ENCODE peak calls at places on chromosomes 13 and 19, in five cellular contexts. J is psoas muscle, O is progenitor cell of endocrine pancreas, G is right lobe of liver, Q is RWPE1. B is an unnamed sample.

GRCh38 chr13:98509271-98510155 is 67.4 kb downstream of the STK24 start:
- DNase-seq in J (no peak), O (no peak), G (no peak), Q (peak; percentile 80), B (no peak)

GRCh38 chr13:98484289-98485219 is 92.4 kb downstream of the STK24 start:
- DNase-seq in J (peak; percentile 88), O (peak; percentile 67), G (peak; percentile 74), Q (peak; percentile 98), B (peak; percentile 78)

GRCh38 chr13:25902946-25903345 is 148.9 kb downstream of the SHISA2 start:
- DNase-seq in J (no peak), O (no peak), G (no peak), Q (no peak), B (no peak)

GRCh38 chr19:6811906-6812305 is 39.4 kb downstream of the VAV1 start:
- DNase-seq in J (no peak), O (no peak), G (no peak), Q (peak; percentile 73), B (no peak)

GRCh38 chr19:5652261-5652660 is 28.1 kb downstream of the MICOS13 start:
- DNase-seq in J (no peak), O (no peak), G (no peak), Q (no peak), B (no peak)

GRCh38 chr13:98892821-98893220 is 85.0 kb downstream of the DOCK9 start:
- DNase-seq in J (no peak), O (no peak), G (no peak), Q (no peak), B (no peak)

GRCh38 chr13:27644302-27644701 is 22.6 kb downstream of the POLR1D start:
- DNase-seq in J (no peak), O (no peak), G (no peak), Q (peak; percentile 13), B (no peak)

GRCh38 chr19:32373614-32374295 is 28.3 kb downstream of the ZNF507 start:
- DNase-seq in J (no peak), O (no peak), G (peak; percentile 73), Q (peak; percentile 84), B (no peak)

GRCh38 chr13:40562975-40563349 is 103.5 kb downstream of the FOXO1 start:
- DNase-seq in J (peak; percentile 63), O (no peak), G (no peak), Q (no peak), B (no peak)

GRCh38 chr19:7216373-7216902 is 77.8 kb downstream of the INSR start:
- DNase-seq in J (no peak), O (no peak), G (no peak), Q (no peak), B (no peak)

GRCh38 chr13:26977541-26977940 is 194.1 kb downstream of the USP12 start:
- DNase-seq in J (no peak), O (no peak), G (no peak), Q (no peak), B (no peak)

GRCh38 chr13:108272333-108272732 is 2.8 kb downstream of the TNFSF13B start:
- DNase-seq in J (no peak), O (no peak), G (no peak), Q (no peak), B (no peak)

GRCh38 chr19:18428837-18429674 is 8.9 kb downstream of the ISYNA1 start:
- DNase-seq in J (peak; percentile 83), O (peak; percentile 65), G (no peak), Q (no peak), B (peak; percentile 93)

GRCh38 chr13:60435762-60436374 is 38.8 kb downstream of the TDRD3 start:
- DNase-seq in J (no peak), O (no peak), G (no peak), Q (no peak), B (no peak)

GRCh38 chr13:113855012-113855921 is 8.6 kb downstream of the GAS6 start:
- DNase-seq in J (peak; percentile 93), O (no peak), G (no peak), Q (no peak), B (no peak)

GRCh38 chr19:8640402-8641004 is 10.1 kb downstream of the NFILZ start:
- DNase-seq in J (peak; percentile 68), O (no peak), G (peak; percentile 88), Q (no peak), B (no peak)

GRCh38 chr19:14381689-14382474 is 638 bp downstream of the ADGRE5 start:
- DNase-seq in J (peak; percentile 66), O (no peak), G (no peak), Q (peak; percentile 46), B (no peak)

GRCh38 chr19:11418518-11419506 is at the start of gene RGL3:
- DNase-seq in J (peak; percentile 69), O (peak; percentile 79), G (peak; percentile 81), Q (no peak), B (peak; percentile 73)

GRCh38 chr13:46403851-46404731 is 17.0 kb upstream of the RUBCNL start:
- DNase-seq in J (no peak), O (no peak), G (no peak), Q (no peak), B (no peak)

GRCh38 chr13:29520671-29521070 is 74.8 kb downstream of the SLC7A1 start:
- DNase-seq in J (no peak), O (no peak), G (no peak), Q (no peak), B (no peak)

GRCh38 chr13:76231522-76232167 is 595.5 kb downstream of the LMO7 start:
- DNase-seq in J (no peak), O (no peak), G (no peak), Q (no peak), B (no peak)

DNA sequence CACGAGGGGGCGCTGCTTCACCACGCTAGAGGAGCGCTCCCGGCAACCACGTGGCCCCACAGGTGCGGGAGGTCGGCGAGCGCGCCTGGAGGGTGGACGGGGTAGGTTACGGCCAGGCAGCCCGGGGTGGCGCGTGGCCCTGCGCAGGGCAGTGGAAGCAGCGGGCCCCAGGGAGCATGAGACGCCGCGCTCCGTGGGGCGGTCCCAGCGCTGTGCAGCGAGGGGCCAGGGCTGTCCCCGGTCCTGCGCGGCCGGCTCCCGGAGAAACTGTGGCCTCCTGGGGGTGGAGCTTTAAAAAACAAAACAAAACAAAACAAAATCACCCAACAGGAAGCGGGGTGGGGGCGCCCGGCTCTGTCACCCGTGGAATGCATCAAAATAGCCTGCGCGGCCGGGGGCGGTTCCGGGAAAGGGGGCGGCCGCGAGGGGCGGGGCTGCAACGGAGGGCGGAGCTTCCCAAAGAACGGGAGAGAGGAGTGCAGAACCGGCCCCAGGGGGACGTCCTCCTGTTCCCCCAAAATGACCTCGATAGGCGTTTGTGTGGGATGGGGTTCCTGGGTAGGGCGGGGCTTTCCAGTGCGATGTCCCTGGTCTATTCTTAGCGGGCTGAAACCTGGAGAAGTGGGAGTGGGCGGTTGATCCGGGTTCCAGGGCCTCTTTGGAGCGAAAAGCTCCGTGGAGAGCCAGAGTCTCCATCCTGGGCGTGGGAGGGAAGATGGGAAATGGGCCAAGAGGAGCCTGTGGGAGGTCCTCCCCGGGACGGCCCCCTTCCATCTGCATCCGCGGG is 27.3 kb downstream of the NUMBL start:
- DNase-seq in J (peak; percentile 95), O (peak; percentile 90), G (peak; percentile 91), Q (peak; percentile 77), B (peak; percentile 97)
- TF ChIP-seq CTCF in J (no peak), O (peak; percentile 97), G (peak; percentile 98), Q (peak; percentile 96), B (peak; percentile 42)

DNA sequence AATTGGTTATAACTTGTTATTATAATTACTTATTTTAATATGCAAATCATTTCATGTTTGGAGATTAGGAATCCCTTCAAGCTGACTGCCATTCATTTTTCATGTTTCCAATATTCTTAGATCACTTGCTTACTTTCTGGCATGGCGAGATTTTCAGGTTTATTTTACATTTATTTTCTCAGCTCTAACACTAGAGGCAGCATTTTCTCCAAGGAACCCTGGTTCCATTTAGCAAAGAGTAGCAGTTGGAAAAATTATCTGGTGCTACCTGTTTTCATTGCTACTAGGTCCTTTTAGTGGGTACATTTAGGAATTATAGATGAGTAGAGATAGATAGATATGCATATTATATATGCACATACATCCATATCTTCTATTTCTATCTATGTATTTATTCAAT is 90.9 kb upstream of the TRPC4 start:
- DNase-seq in J (no peak), O (no peak), G (no peak), Q (no peak), B (no peak)
- TF ChIP-seq CTCF in J (no peak), O (peak; percentile 35), G (no peak), Q (no peak), B (peak; percentile 10)

GRCh38 chr19:3670258-3670795 is 29.9 kb downstream of the PIP5K1C start:
- DNase-seq in J (peak; percentile 87), O (no peak), G (peak; percentile 57), Q (no peak), B (no peak)

GRCh38 chr19:3670796-3671679 is 29.2 kb downstream of the PIP5K1C start:
- DNase-seq in J (peak; percentile 85), O (no peak), G (peak; percentile 61), Q (no peak), B (no peak)

GRCh38 chr19:3672575-3672948 is 27.7 kb downstream of the PIP5K1C start:
- DNase-seq in J (no peak), O (no peak), G (no peak), Q (no peak), B (no peak)

GRCh38 chr19:3672993-3673392 is 27.3 kb downstream of the PIP5K1C start:
- DNase-seq in J (no peak), O (no peak), G (no peak), Q (no peak), B (no peak)

GRCh38 chr19:3671680-3672574 is 28.3 kb downstream of the PIP5K1C start:
- DNase-seq in J (no peak), O (no peak), G (no peak), Q (no peak), B (peak; percentile 32)
- TF ChIP-seq CTCF in J (no peak), O (no peak), G (no peak), Q (no peak), B (no peak)

DNA sequence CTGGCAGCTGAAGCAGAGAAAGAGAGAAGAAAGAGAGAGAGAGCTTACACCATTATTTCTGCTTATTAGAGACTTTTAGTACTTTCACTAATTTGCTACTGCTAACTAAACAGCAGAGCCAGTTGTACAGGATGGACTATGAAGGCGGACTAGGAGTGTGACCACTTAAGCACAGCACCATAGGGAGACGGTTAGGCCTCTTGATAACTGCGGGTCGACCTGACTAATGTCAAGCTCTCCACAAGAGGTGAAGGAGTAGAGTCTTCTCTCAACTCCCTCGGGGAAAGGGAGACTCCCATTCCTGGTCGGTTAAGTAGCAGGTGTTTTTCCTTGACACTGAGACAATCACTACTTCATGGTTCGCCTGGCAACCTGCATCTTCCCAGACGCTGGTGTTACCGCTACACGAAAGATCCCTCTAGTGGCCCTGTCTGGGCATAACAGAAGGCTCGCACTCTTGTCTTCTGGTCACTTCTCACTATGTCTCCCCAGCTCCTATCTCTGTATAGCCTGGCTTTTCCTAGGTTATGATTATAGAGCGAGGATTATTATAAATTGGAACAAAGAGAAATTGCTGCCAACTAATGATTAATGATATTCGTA is 5.3 kb upstream of the PSG7 start:
- DNase-seq in J (no peak), O (no peak), G (no peak), Q (no peak), B (no peak)
- TF ChIP-seq CTCF in J (no peak), O (no peak), G (peak; percentile 20), Q (no peak), B (no peak)